ENCODE peak calls at places on chromosomes 13 and 19, in six cellular contexts. E is astrocyte of the spinal cord, T is left lung, C is epithelial cell of esophagus, N is OCI-LY7, I is RWPE2. A is an unnamed sample.

GRCh38 chr19:3897936-3898335 is 17.5 kb downstream of the ATCAY start:
- DNase-seq in E (no peak), T (no peak), C (no peak), I (no peak), N (no peak), A (no peak)

GRCh38 chr13:111911141-111911720 is 155.7 kb upstream of the SOX1 start:
- DNase-seq in T (no peak), C (no peak), N (no peak), I (no peak), E (no peak), A (no peak)

GRCh38 chr13:23980160-23980551 is 82.9 kb upstream of the C1QTNF9B start:
- DNase-seq in I (no peak), E (peak), N (no peak), T (peak), C (peak), A (peak)

GRCh38 chr19:52946322-52947310 is 16.1 kb downstream of the ZNF816 start:
- DNase-seq in E (peak), I (no peak), N (peak), T (peak), C (no peak), A (no peak)

GRCh38 chr19:7673995-7674667 is 2.8 kb upstream of the MCEMP1 start:
- DNase-seq in E (peak), T (peak), C (peak), N (peak), I (no peak), A (peak)

GRCh38 chr13:73258396-73258795 is 199.6 kb downstream of the KLF5 start:
- DNase-seq in C (no peak), N (no peak), I (no peak), E (no peak), T (no peak), A (no peak)

GRCh38 chr19:40521276-40521675 is 54.5 kb downstream of the SPTBN4 start:
- DNase-seq in E (peak), C (peak), I (no peak), T (no peak), N (peak), A (peak)

GRCh38 chr19:16922949-16923348 is 34.1 kb downstream of the F2RL3 start:
- DNase-seq in C (no peak), T (peak), E (no peak), N (no peak), I (no peak), A (no peak)

GRCh38 chr19:31338069-31338767 is 11.0 kb downstream of the TSHZ3 start:
- DNase-seq in N (peak), I (no peak), T (no peak), E (peak), C (peak), A (no peak)

GRCh38 chr19:47713046-47714021 is at the start of gene EHD2:
- DNase-seq in C (peak), I (no peak), T (peak), E (peak), N (no peak), A (no peak)

GRCh38 chr19:33297401-33298145 is 4.8 kb downstream of the CEBPA start:
- DNase-seq in E (no peak), C (no peak), N (no peak), I (peak), T (no peak), A (no peak)

GRCh38 chr19:17681505-17682125 is 6.5 kb downstream of the UNC13A start:
- DNase-seq in N (peak), E (peak), I (no peak), T (no peak), C (peak), A (peak)

GRCh38 chr13:67281476-67281875 is 51.3 kb upstream of the PCDH9 start:
- DNase-seq in E (no peak), I (no peak), T (no peak), N (no peak), C (no peak), A (no peak)

GRCh38 chr13:93881418-93881817 is 598.1 kb downstream of the DCT start:
- DNase-seq in I (no peak), E (no peak), C (no peak), T (no peak), N (no peak), A (no peak)

GRCh38 chr13:73273737-73274136 is 214.9 kb downstream of the KLF5 start:
- DNase-seq in I (no peak), E (peak), C (peak), T (no peak), N (no peak), A (no peak)

GRCh38 chr19:35140898-35141626 is 2.0 kb upstream of the FXYD7 start:
- DNase-seq in E (peak), N (peak), C (peak), T (peak), I (peak), A (peak)

GRCh38 chr19:42088471-42089190 is 12.7 kb downstream of the ZNF574 start:
- DNase-seq in I (no peak), E (peak), T (no peak), N (no peak), C (no peak), A (no peak)

GRCh38 chr13:106182404-106182803 is 353.1 kb downstream of the EFNB2 start:
- DNase-seq in I (no peak), C (peak), T (no peak), E (peak), N (no peak), A (no peak)
- H3K4me3 ChIP-seq in I (no peak), C (no peak), T (no peak), E (no peak), N (no peak), A (no peak)

DNA sequence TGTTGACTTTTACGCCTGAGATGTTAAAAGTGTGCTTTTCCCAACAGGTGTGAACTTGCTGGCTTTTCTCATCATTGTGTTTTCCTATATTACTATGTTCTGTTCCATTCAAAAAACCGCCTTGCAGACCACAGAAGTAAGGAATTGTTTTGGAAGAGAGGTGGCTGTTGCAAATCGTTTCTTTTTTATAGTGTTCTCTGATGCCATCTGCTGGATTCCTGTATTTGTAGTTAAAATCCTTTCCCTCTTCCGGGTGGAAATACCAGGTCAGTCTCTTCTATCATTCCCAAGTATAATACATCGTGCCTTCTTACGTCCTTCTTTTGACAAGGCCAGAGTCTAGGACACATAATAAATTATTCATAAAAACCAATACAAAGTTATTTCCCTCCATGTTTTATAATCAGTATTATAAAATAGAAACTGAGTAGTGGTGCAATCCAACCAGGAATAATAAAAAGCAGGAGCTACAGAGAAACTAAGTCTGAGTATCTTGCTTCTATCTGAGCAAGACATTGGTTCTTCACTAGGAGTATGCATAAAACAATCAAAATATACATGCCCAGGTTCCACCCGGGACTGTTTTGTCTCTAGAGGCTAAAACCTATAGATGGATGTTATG is 57.9 kb downstream of the RXFP2 start:
- DNase-seq in C (peak), T (no peak), E (peak), I (no peak), N (no peak), A (no peak)
- TF ChIP-seq CTCF in C (peak), T (peak), E (peak), I (peak), N (peak), A (no peak)

DNA sequence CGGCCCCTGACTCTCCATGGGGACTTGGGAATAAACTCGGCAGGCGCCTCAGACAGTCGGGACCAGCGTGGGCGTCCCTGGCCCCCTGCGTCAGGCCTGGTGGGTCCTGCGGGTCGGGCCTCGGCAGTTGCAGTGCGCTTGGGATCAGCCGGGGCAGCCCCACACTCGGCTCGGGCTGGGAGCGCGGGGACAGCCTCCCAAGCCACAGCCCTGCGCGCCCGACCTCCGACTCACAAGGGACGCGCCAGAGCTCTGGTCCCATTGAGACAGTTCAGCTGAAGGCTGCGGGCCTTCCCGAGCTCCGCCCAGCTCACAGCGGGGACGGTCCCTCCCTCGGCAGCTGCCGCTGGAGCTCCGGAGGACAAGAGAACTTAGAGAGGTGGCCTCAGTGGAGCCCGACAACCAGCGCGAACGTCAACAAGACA is 45.7 kb upstream of the ZNF730 start:
- DNase-seq in E (peak), T (peak), C (no peak), N (no peak), I (no peak), A (no peak)
- H3K4me3 ChIP-seq in E (peak), T (peak), C (peak), N (no peak), I (no peak), A (no peak)

GRCh38 chr13:37816276-37816675 is 53.3 kb downstream of the TRPC4 start:
- DNase-seq in C (no peak), E (no peak), I (no peak), T (no peak), N (no peak), A (no peak)
- TF ChIP-seq CTCF in C (no peak), E (no peak), I (no peak), T (no peak), N (no peak), A (no peak)

GRCh38 chr19:20612711-20613316 is 47.2 kb upstream of the ZNF737 start:
- DNase-seq in E (no peak), C (no peak), N (no peak), I (no peak), T (no peak), A (no peak)
- H3K4me3 ChIP-seq in E (no peak), C (no peak), N (no peak), I (no peak), T (no peak), A (no peak)

GRCh38 chr13:33761744-33762143 is 56.2 kb upstream of the RFC3 start:
- DNase-seq in I (no peak), E (peak), T (no peak), C (peak), N (peak), A (no peak)
- TF ChIP-seq CTCF in I (peak), E (peak), T (no peak), C (no peak), N (peak), A (no peak)